ENCODE peak calls at places on chromosomes 16 and 17, in four cellular contexts. A is A549, W is heart left ventricle, X is pancreas. V is an unnamed sample.

GRCh38 chr16:84144301-84144858 is 597 bp downstream of the HSDL1 start:
- DNase-seq in X (no peak), A (peak), W (peak), V (peak)

GRCh38 chr17:45675012-45675411 is 109.1 kb upstream of the CRHR1 start:
- DNase-seq in A (no peak), X (no peak), W (no peak), V (no peak)

GRCh38 chr17:35372846-35373531 is 432 bp downstream of the SLFN11 start:
- DNase-seq in A (no peak), W (no peak), X (peak), V (no peak)

GRCh38 chr16:17346774-17347569 is 123.8 kb downstream of the XYLT1 start:
- DNase-seq in X (no peak), A (no peak), W (no peak), V (no peak)

GRCh38 chr16:12258806-12259205 is 282.3 kb downstream of the SNX29 start:
- DNase-seq in W (no peak), A (no peak), X (no peak), V (no peak)

GRCh38 chr17:282000-282911 is 70.4 kb downstream of the RPH3AL start:
- DNase-seq in A (no peak), X (no peak), W (no peak), V (peak)

GRCh38 chr16:55760665-55761035 is 72.2 kb downstream of the CES1 start:
- DNase-seq in X (no peak), A (no peak), W (no peak), V (no peak)

GRCh38 chr17:64128787-64129514 is 993 bp downstream of the ERN1 start:
- DNase-seq in W (no peak), X (peak), A (peak), V (no peak)

GRCh38 chr17:62009220-62009619 is 55.9 kb downstream of the MED13 start:
- DNase-seq in A (no peak), W (no peak), X (no peak), V (no peak)

GRCh38 chr16:52680993-52681392 is 134.1 kb upstream of the TOX3 start:
- DNase-seq in X (no peak), A (no peak), W (no peak), V (no peak)

GRCh38 chr17:6696906-6697305 is 16.3 kb downstream of the SLC13A5 start:
- DNase-seq in A (no peak), X (no peak), W (no peak), V (peak)

GRCh38 chr16:49049191-49049590 is 232.4 kb downstream of the CBLN1 start:
- DNase-seq in W (no peak), A (no peak), X (no peak), V (peak)

GRCh38 chr17:76493505-76494167 is 7.6 kb downstream of the RHBDF2 start:
- DNase-seq in A (no peak), X (no peak), W (no peak), V (no peak)

GRCh38 chr17:7221281-7222092 is 1.7 kb downstream of the ACADVL start:
- DNase-seq in W (no peak), A (no peak), X (no peak), V (no peak)

GRCh38 chr17:63699638-63700527 is at the start of gene LIMD2:
- DNase-seq in W (peak), X (peak), A (peak), V (no peak)

GRCh38 chr17:60416368-60416925 is 5.8 kb upstream of the CHCT1 start:
- DNase-seq in W (no peak), X (no peak), A (no peak), V (no peak)

GRCh38 chr16:11161974-11162373 is 94.0 kb downstream of the SOCS1 start:
- DNase-seq in W (peak), X (no peak), A (no peak), V (no peak)

GRCh38 chr17:70865993-70866804 is 696.9 kb downstream of the KCNJ2 start:
- DNase-seq in A (no peak), X (no peak), W (no peak), V (no peak)

GRCh38 chr16:6081320-6081976 is 983.9 kb upstream of the EEF2KMT start:
- DNase-seq in A (peak), X (peak), W (no peak), V (peak)

GRCh38 chr17:82396601-82397435 is 21.3 kb upstream of the HEXD start:
- DNase-seq in A (no peak), W (peak), X (no peak), V (no peak)

GRCh38 chr17:50207792-50208567 is 6.5 kb upstream of the COL1A1 start:
- DNase-seq in A (no peak), X (no peak), W (no peak), V (no peak)

GRCh38 chr16:87854053-87854906 is 15.0 kb downstream of the SLC7A5 start:
- DNase-seq in A (peak), X (peak), W (no peak), V (no peak)

GRCh38 chr17:76077582-76078110 is 1.3 kb upstream of the ZACN start:
- DNase-seq in W (no peak), A (no peak), X (peak), V (no peak)

GRCh38 chr16:50625374-50625773 is 55.7 kb downstream of the SNX20 start:
- DNase-seq in A (no peak), X (peak), W (no peak), V (no peak)

GRCh38 chr17:8365143-8365542 is 11.4 kb downstream of the KRABD2 start:
- DNase-seq in A (no peak), X (no peak), W (peak), V (no peak)

GRCh38 chr17:28509784-28510183 is 3.6 kb downstream of the FOXN1 start:
- DNase-seq in X (no peak), A (no peak), W (no peak), V (no peak)

GRCh38 chr17:28507567-28508195 is 1.5 kb downstream of the FOXN1 start:
- DNase-seq in X (no peak), W (no peak), A (no peak), V (no peak)

GRCh38 chr17:28505986-28506665 is at the start of gene FOXN1:
- DNase-seq in W (no peak), X (no peak), A (no peak), V (no peak)

GRCh38 chr17:28506763-28507487 is 777 bp downstream of the FOXN1 start:
- DNase-seq in X (no peak), A (no peak), W (no peak), V (no peak)

DNA sequence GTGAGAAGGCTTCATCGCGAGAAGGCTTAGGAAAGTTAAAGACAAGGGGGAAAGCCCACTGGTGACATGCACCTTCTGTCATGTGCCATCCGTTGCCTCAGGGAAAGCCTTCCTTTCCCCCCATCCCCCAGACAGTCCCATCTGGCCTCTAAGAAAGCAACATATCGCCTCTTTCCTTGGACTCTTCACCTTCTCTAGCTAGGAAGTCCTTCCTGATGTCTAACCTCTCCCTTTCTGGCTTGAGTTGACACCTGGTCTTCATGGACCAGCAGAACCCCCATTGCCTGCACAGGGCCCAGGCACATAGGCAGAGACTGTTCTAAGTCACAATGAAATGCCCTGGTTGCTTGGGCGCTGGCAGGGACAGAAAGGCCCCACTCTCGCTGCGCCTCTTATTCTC is 2.2 kb downstream of the FOXN1 start:
- DNase-seq in A (no peak), W (no peak), X (no peak), V (no peak)
- H3K27ac ChIP-seq in A (no peak), W (no peak), X (no peak), V (no peak)

DNA sequence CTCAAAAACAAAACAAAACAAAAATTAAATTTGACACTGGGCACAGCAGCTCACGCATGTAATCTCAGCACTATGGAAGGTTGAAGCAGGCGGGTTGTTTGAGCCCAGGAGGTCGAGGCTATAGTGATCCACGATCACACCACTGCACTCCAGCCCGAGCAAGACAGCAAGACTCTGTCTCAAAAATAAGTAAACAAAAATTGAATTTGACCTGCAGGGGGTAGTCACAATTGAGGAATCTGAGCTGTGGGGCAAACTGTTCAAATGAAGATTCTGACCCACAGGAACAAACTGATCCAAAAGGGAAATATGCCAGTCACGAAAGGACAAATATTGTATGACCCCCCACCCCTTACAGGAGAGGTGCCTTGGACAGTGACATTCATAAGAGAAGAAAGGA is 29.8 kb downstream of the ANKRD11 start:
- DNase-seq in X (no peak), A (no peak), W (no peak), V (no peak)
- TF ChIP-seq CTCF in X (no peak), A (no peak), W (no peak), V (no peak)

DNA sequence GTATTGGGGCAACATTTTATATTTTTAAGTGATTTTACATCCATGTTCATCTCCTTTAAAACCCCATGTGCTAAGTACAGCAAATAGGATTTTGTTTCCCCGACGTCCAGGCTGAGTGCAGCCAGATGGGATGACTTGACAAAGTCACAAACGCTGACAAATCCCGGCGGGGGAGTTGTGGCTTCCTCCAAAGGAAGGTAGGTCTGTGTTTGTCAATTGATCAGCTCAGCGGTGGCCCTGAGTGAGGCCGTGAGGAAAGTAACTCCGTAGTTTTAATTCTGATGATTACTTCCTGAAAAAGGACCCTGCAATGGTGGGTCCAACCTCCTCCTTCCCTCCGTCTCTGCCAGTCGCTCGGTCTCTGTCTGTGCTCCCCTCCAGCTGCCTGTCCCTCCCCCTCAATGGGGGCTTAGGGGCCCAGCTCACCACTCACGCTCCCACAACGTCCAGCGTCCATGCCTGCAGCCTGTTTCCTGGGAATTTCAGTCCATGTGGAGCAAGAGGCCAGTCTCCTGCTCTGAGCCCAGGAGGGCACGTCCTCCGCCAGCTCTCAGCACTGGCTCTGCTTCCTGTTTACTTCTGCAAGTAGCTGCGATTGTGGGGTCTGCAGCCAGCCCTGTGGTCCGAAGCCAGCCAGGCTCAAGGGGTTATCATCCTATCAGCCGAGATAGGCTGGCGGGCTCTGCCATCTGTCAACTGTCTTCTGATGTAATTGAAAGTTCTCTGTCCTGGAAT is 209.4 kb upstream of the FOXF1 start:
- DNase-seq in W (no peak), X (no peak), A (no peak), V (no peak)
- H3K4me3 ChIP-seq in W (no peak), X (no peak), A (no peak), V (no peak)

GRCh38 chr16:4733747-4734062 is 366 bp downstream of the ANKS3 start:
- DNase-seq in A (no peak), W (no peak), X (no peak), V (no peak)

GRCh38 chr16:4734063-4734729 is at the start of the genes ANKS3 and DNAAF8:
- DNase-seq in A (peak), W (peak), X (peak), V (peak)

GRCh38 chr16:4734730-4735575 is 616 bp downstream of the DNAAF8 start:
- DNase-seq in X (peak), A (peak), W (peak), V (peak)

GRCh38 chr16:4736546-4736945 is 2.2 kb downstream of the DNAAF8 start:
- DNase-seq in A (no peak), W (no peak), X (no peak), V (no peak)

GRCh38 chr16:4733211-4733742 is 794 bp downstream of the ANKS3 start:
- DNase-seq in W (no peak), X (no peak), A (no peak), V (no peak)
- H3K27ac ChIP-seq in W (no peak), X (no peak), A (peak), V (no peak)

GRCh38 chr17:44581868-44582267 is 24.6 kb downstream of the FZD2 start:
- DNase-seq in W (no peak), A (peak), X (no peak), V (no peak)
- TF ChIP-seq CTCF in W (no peak), A (peak), X (no peak), V (no peak)

GRCh38 chr16:3434373-3434772 is 8.9 kb downstream of the ZNF597 start:
- DNase-seq in X (no peak), A (no peak), W (no peak), V (no peak)

DNA sequence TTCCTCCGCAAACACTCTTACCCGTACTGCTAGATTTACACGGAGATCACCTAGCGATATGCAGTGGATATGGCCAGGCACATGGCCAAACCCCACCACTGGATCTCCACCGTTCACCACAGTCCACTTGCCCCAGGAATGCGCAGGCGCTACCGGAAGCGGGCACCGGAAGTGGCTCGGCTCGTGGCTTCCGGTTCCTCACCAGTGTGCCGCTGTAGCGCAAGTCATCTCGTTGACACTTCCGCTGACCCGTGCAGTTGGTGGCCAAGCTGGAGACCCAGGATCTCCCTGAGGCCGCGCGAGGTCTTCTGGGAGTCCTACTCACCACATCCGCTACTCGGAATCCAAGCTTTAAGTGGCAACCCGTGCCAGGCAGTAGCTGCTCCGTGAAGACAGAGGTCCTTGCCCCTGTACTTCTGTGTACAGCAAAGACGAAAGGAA is 11.5 kb downstream of the ZNF597 start:
- DNase-seq in W (peak), X (peak), A (no peak), V (peak)
- H3K4me3 ChIP-seq in W (peak), X (peak), A (no peak), V (peak)

GRCh38 chr17:17972126-17972951 is at the start of the genes DRC3 and TOM1L2:
- DNase-seq in A (peak), X (peak), W (peak), V (peak)
- H3K27ac ChIP-seq in A (peak), X (peak), W (peak), V (peak)

GRCh38 chr16:73057369-73058210 is 9.7 kb upstream of the ZFHX3 start:
- DNase-seq in X (peak), W (peak), A (no peak), V (no peak)
- TF ChIP-seq CTCF in X (no peak), W (peak), A (peak), V (no peak)

DNA sequence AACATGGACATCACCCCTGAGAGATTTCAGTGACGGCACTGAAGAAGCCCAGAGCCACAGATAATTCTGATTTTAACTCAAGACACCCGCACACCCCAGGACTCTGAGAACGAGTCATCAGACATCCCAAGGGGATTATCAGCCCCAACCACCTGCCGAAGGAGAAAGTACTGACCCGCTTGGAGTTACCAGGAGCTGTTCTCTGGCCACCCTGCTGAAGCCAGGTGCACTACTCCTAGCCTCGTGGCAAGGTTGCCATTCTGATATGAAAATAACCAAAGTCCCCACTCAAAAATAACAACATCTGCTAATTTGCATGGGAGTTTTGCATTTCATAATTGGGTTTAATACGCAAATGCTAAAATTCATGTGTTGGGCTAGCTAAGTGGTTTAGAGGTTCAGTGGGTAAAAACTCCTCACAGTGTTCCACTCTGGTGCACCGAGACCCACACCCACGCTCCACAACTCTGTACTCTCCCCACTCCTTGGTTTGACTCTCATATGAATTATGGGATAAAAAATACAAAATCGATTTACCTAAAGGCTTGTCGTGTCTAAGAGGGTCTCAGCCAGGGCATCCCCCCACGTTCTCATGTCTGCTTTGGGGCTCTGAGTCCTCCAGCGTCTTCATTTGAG is 143.0 kb upstream of the NOL11 start:
- DNase-seq in A (no peak), X (no peak), W (no peak), V (no peak)
- H3K4me3 ChIP-seq in A (no peak), X (peak), W (no peak), V (no peak)

V was measured in dorsolateral prefrontal cortex.